ENCODE peak calls at places on chromosomes 11 and 22, in six cellular contexts. One of them, this sample, is unnamed.

GRCh38 chr11:70751142-70751734 is 352.9 kb downstream of the CTTN start:
- DNase-seq in HCT116: no peak
- DNase-seq in sigmoid colon: no peak
- DNase-seq in heart left ventricle: no peak
- DNase-seq in endothelial cell of umbilical vein: no peak
- DNase-seq in gastrocnemius medialis: no peak
- DNase-seq in this sample: no peak

GRCh38 chr11:107689317-107690202 is 22.3 kb downstream of the SLN start:
- DNase-seq in gastrocnemius medialis: peak
- DNase-seq in HCT116: peak
- DNase-seq in heart left ventricle: peak
- DNase-seq in endothelial cell of umbilical vein: peak
- DNase-seq in sigmoid colon: peak
- DNase-seq in this sample: peak

GRCh38 chr22:46798366-46799057 is 36.1 kb downstream of the TBC1D22A start:
- DNase-seq in gastrocnemius medialis: no peak
- DNase-seq in HCT116: peak
- DNase-seq in sigmoid colon: peak
- DNase-seq in heart left ventricle: peak
- DNase-seq in endothelial cell of umbilical vein: peak
- DNase-seq in this sample: peak

GRCh38 chr11:36371590-36371989 is 75.5 kb downstream of the PRR5L start:
- DNase-seq in gastrocnemius medialis: no peak
- DNase-seq in sigmoid colon: no peak
- DNase-seq in heart left ventricle: no peak
- DNase-seq in endothelial cell of umbilical vein: no peak
- DNase-seq in HCT116: no peak
- DNase-seq in this sample: no peak

GRCh38 chr11:1308745-1309497 is 511 bp downstream of the TOLLIP start:
- DNase-seq in sigmoid colon: no peak
- DNase-seq in gastrocnemius medialis: no peak
- DNase-seq in endothelial cell of umbilical vein: no peak
- DNase-seq in heart left ventricle: no peak
- DNase-seq in HCT116: no peak
- DNase-seq in this sample: no peak

GRCh38 chr11:93614111-93614784 is 47.2 kb upstream of the CEP295 start:
- DNase-seq in heart left ventricle: no peak
- DNase-seq in HCT116: peak
- DNase-seq in gastrocnemius medialis: no peak
- DNase-seq in endothelial cell of umbilical vein: no peak
- DNase-seq in sigmoid colon: no peak
- DNase-seq in this sample: no peak

GRCh38 chr11:100830978-100831732 is 144.1 kb downstream of the ARHGAP42 start:
- DNase-seq in HCT116: no peak
- DNase-seq in heart left ventricle: peak
- DNase-seq in endothelial cell of umbilical vein: peak
- DNase-seq in sigmoid colon: no peak
- DNase-seq in gastrocnemius medialis: peak
- DNase-seq in this sample: no peak

GRCh38 chr11:117458275-117459120 is 130.8 kb downstream of the CEP164 start:
- DNase-seq in sigmoid colon: no peak
- DNase-seq in gastrocnemius medialis: no peak
- DNase-seq in endothelial cell of umbilical vein: no peak
- DNase-seq in heart left ventricle: no peak
- DNase-seq in HCT116: no peak
- DNase-seq in this sample: no peak

GRCh38 chr11:3627291-3627690 is 14.5 kb downstream of the ART5 start:
- DNase-seq in endothelial cell of umbilical vein: no peak
- DNase-seq in gastrocnemius medialis: no peak
- DNase-seq in heart left ventricle: no peak
- DNase-seq in sigmoid colon: no peak
- DNase-seq in HCT116: no peak
- DNase-seq in this sample: no peak

GRCh38 chr11:31340903-31341572 is 28.5 kb downstream of the DCDC1 start:
- DNase-seq in gastrocnemius medialis: no peak
- DNase-seq in heart left ventricle: no peak
- DNase-seq in sigmoid colon: no peak
- DNase-seq in endothelial cell of umbilical vein: peak
- DNase-seq in HCT116: peak
- DNase-seq in this sample: no peak

GRCh38 chr11:46079662-46080061 is 41.6 kb downstream of the PHF21A start:
- DNase-seq in HCT116: no peak
- DNase-seq in heart left ventricle: no peak
- DNase-seq in sigmoid colon: no peak
- DNase-seq in gastrocnemius medialis: no peak
- DNase-seq in endothelial cell of umbilical vein: no peak
- DNase-seq in this sample: no peak

GRCh38 chr11:34234086-34234740 is 123.6 kb downstream of the ABTB2 start:
- DNase-seq in endothelial cell of umbilical vein: peak
- DNase-seq in gastrocnemius medialis: no peak
- DNase-seq in HCT116: peak
- DNase-seq in heart left ventricle: no peak
- DNase-seq in sigmoid colon: no peak
- DNase-seq in this sample: no peak

GRCh38 chr11:116199182-116199581 is 573.6 kb downstream of the BUD13 start:
- DNase-seq in sigmoid colon: no peak
- DNase-seq in endothelial cell of umbilical vein: no peak
- DNase-seq in HCT116: no peak
- DNase-seq in gastrocnemius medialis: no peak
- DNase-seq in heart left ventricle: no peak
- DNase-seq in this sample: no peak

GRCh38 chr11:65151500-65151899 is 17.2 kb upstream of the SYVN1 start:
- DNase-seq in endothelial cell of umbilical vein: no peak
- DNase-seq in sigmoid colon: no peak
- DNase-seq in HCT116: no peak
- DNase-seq in gastrocnemius medialis: no peak
- DNase-seq in heart left ventricle: no peak
- DNase-seq in this sample: no peak

GRCh38 chr11:3989891-3990290 is 104.7 kb upstream of the RRM1 start:
- DNase-seq in sigmoid colon: no peak
- DNase-seq in gastrocnemius medialis: no peak
- DNase-seq in endothelial cell of umbilical vein: no peak
- DNase-seq in heart left ventricle: no peak
- DNase-seq in HCT116: no peak
- DNase-seq in this sample: no peak

GRCh38 chr11:15157181-15157580 is 42.5 kb downstream of the INSC start:
- DNase-seq in endothelial cell of umbilical vein: no peak
- DNase-seq in heart left ventricle: no peak
- DNase-seq in HCT116: no peak
- DNase-seq in sigmoid colon: no peak
- DNase-seq in gastrocnemius medialis: no peak
- DNase-seq in this sample: no peak

GRCh38 chr11:75921808-75922207 is 106.8 kb downstream of the UVRAG start:
- DNase-seq in gastrocnemius medialis: no peak
- DNase-seq in endothelial cell of umbilical vein: no peak
- DNase-seq in HCT116: no peak
- DNase-seq in sigmoid colon: no peak
- DNase-seq in heart left ventricle: no peak
- DNase-seq in this sample: no peak

GRCh38 chr11:3109921-3110706 is 52.9 kb upstream of the CARS1 start:
- DNase-seq in sigmoid colon: peak
- DNase-seq in endothelial cell of umbilical vein: peak
- DNase-seq in HCT116: peak
- DNase-seq in heart left ventricle: peak
- DNase-seq in gastrocnemius medialis: peak
- DNase-seq in this sample: peak

GRCh38 chr11:30395751-30396150 is 72.8 kb downstream of the ARL14EP start:
- DNase-seq in heart left ventricle: no peak
- DNase-seq in endothelial cell of umbilical vein: no peak
- DNase-seq in HCT116: no peak
- DNase-seq in gastrocnemius medialis: no peak
- DNase-seq in sigmoid colon: no peak
- DNase-seq in this sample: no peak

GRCh38 chr11:69954756-69955155 is 123.4 kb upstream of the ANO1 start:
- DNase-seq in endothelial cell of umbilical vein: no peak
- DNase-seq in HCT116: no peak
- DNase-seq in heart left ventricle: no peak
- DNase-seq in sigmoid colon: no peak
- DNase-seq in gastrocnemius medialis: no peak
- DNase-seq in this sample: no peak

GRCh38 chr11:76638267-76639197 is 32.0 kb downstream of the LRRC32 start:
- DNase-seq in heart left ventricle: no peak
- DNase-seq in HCT116: no peak
- DNase-seq in endothelial cell of umbilical vein: no peak
- DNase-seq in sigmoid colon: peak
- DNase-seq in gastrocnemius medialis: no peak
- DNase-seq in this sample: no peak

GRCh38 chr11:15471709-15472404 is 357.1 kb downstream of the INSC start:
- DNase-seq in gastrocnemius medialis: no peak
- DNase-seq in endothelial cell of umbilical vein: no peak
- DNase-seq in sigmoid colon: no peak
- DNase-seq in heart left ventricle: no peak
- DNase-seq in HCT116: no peak
- DNase-seq in this sample: no peak

GRCh38 chr11:60905551-60906113 is 753 bp downstream of the PRPF19 start:
- DNase-seq in sigmoid colon: peak
- DNase-seq in endothelial cell of umbilical vein: peak
- DNase-seq in gastrocnemius medialis: no peak
- DNase-seq in HCT116: no peak
- DNase-seq in heart left ventricle: no peak
- DNase-seq in this sample: no peak

DNA sequence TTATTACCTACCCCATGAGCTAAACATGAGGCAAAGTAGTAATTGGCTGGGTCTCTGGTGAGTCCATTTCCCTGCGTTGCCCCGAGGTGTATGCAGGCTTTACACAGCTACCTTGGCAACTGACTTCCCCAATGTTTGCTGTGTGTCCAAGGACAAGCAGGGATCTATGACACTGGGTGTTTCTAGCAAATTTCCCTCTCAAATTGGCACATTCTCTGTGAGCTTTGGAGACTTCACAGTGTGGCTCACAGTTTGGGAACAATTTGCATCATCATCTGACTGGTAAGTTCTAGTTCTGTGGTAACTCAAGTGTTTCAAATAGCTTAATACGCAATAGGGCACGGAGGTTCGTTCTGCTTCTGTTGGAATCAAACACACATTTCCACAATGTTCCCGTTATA is 12.5 kb downstream of the NNMT start:
- DNase-seq in sigmoid colon: no peak
- DNase-seq in HCT116: no peak
- DNase-seq in endothelial cell of umbilical vein: no peak
- DNase-seq in gastrocnemius medialis: peak
- DNase-seq in heart left ventricle: no peak
- DNase-seq in this sample: peak
- TF ChIP-seq POLR2A in sigmoid colon: no peak
- TF ChIP-seq POLR2A in HCT116: no peak
- TF ChIP-seq POLR2A in endothelial cell of umbilical vein: no peak
- TF ChIP-seq POLR2A in gastrocnemius medialis: peak
- TF ChIP-seq POLR2A in heart left ventricle: no peak
- TF ChIP-seq POLR2A in this sample: no peak

GRCh38 chr11:102664001-102664752 is 39.0 kb upstream of the MMP20 start:
- DNase-seq in endothelial cell of umbilical vein: no peak
- DNase-seq in sigmoid colon: no peak
- DNase-seq in heart left ventricle: no peak
- DNase-seq in HCT116: peak
- DNase-seq in gastrocnemius medialis: no peak
- DNase-seq in this sample: no peak
- TF ChIP-seq CTCF in endothelial cell of umbilical vein: peak
- TF ChIP-seq CTCF in sigmoid colon: no peak
- TF ChIP-seq CTCF in heart left ventricle: no peak
- TF ChIP-seq CTCF in HCT116: peak
- TF ChIP-seq CTCF in gastrocnemius medialis: no peak
- TF ChIP-seq CTCF in this sample: no peak

GRCh38 chr22:29306830-29307657 is 594 bp downstream of the GAS2L1 start:
- DNase-seq in sigmoid colon: peak
- DNase-seq in endothelial cell of umbilical vein: peak
- DNase-seq in gastrocnemius medialis: peak
- DNase-seq in heart left ventricle: peak
- DNase-seq in HCT116: no peak
- DNase-seq in this sample: peak
- TF ChIP-seq POLR2A in sigmoid colon: no peak
- TF ChIP-seq POLR2A in endothelial cell of umbilical vein: peak
- TF ChIP-seq POLR2A in gastrocnemius medialis: peak
- TF ChIP-seq POLR2A in heart left ventricle: peak
- TF ChIP-seq POLR2A in HCT116: peak
- TF ChIP-seq POLR2A in this sample: no peak

DNA sequence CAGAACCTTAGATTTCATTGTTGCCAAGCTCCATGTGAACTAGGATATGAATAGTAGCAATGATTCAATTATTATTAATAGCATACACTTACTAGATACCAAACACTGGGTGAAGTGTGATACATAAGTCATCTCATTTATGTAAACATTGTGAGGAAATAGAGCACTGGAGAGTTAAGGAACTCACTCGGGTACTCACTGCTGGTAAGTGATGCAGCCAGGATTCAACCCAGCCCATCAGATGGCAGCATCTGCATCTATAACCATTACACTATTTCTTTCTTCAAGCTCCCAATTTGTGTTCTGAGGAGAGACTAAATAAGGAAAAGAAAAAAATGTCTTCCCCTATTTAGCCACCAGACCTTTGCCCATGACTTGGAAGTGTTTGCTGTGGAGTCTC is 10.2 kb upstream of the ALG8 start:
- DNase-seq in endothelial cell of umbilical vein: peak
- DNase-seq in gastrocnemius medialis: no peak
- DNase-seq in sigmoid colon: no peak
- DNase-seq in HCT116: no peak
- DNase-seq in heart left ventricle: no peak
- DNase-seq in this sample: no peak
- TF ChIP-seq CTCF in endothelial cell of umbilical vein: no peak
- TF ChIP-seq CTCF in gastrocnemius medialis: no peak
- TF ChIP-seq CTCF in sigmoid colon: no peak
- TF ChIP-seq CTCF in HCT116: no peak
- TF ChIP-seq CTCF in heart left ventricle: peak
- TF ChIP-seq CTCF in this sample: no peak

DNA sequence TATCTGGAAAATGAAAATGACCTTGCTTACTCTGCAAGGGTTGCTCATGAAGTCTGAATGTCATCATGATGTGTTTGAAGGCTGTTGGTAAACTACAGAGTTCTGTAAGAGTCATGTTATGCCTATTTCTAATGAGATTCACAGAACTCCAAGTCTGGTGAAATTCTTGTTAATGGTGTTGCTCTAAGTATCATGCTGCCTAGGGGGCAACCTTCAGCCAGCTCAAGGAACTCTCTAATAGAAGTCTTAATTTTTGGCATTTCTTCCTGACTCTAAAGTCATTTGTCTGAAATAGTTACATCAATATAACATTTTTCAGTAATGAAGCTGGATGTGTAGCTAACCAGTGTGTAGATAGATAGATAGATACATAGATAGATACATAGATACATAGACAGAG is 302.8 kb downstream of the FAT3 start:
- DNase-seq in sigmoid colon: no peak
- DNase-seq in endothelial cell of umbilical vein: no peak
- DNase-seq in HCT116: no peak
- DNase-seq in heart left ventricle: no peak
- DNase-seq in gastrocnemius medialis: no peak
- DNase-seq in this sample: no peak
- TF ChIP-seq POLR2A in sigmoid colon: no peak
- TF ChIP-seq POLR2A in endothelial cell of umbilical vein: no peak
- TF ChIP-seq POLR2A in HCT116: no peak
- TF ChIP-seq POLR2A in heart left ventricle: no peak
- TF ChIP-seq POLR2A in gastrocnemius medialis: no peak
- TF ChIP-seq POLR2A in this sample: no peak

GRCh38 chr22:25750569-25751173 is 8.7 kb downstream of the MYO18B start:
- DNase-seq in gastrocnemius medialis: peak
- DNase-seq in HCT116: no peak
- DNase-seq in endothelial cell of umbilical vein: no peak
- DNase-seq in sigmoid colon: no peak
- DNase-seq in heart left ventricle: no peak
- DNase-seq in this sample: no peak
- TF ChIP-seq CTCF in gastrocnemius medialis: no peak
- TF ChIP-seq CTCF in HCT116: no peak
- TF ChIP-seq CTCF in endothelial cell of umbilical vein: no peak
- TF ChIP-seq CTCF in sigmoid colon: no peak
- TF ChIP-seq CTCF in heart left ventricle: no peak
- TF ChIP-seq CTCF in this sample: no peak

This sample was measured in lower leg skin.